ENCODE peak calls at places on chromosomes 7 and 10, in four cellular contexts. J is activated naive CD4-positive, alpha-beta T cell; H is ACHN; P is nephron progenitor cell. T is an unnamed sample.
A peak's percentile ranks its signal among the peaks of the same experiment; 100 is the strongest.

GRCh38 chr10:78777466-78778256 is 291.1 kb upstream of the ZMIZ1 start:
- DNase-seq in P (peak; percentile 39), H (no peak), J (no peak), T (peak; percentile 87)

GRCh38 chr10:78688945-78689935 is 379.5 kb upstream of the ZMIZ1 start:
- DNase-seq in H (no peak), J (no peak), P (peak; percentile 20), T (peak; percentile 76)

GRCh38 chr7:139711991-139712753 is 65.6 kb downstream of the HIPK2 start:
- DNase-seq in H (no peak), J (no peak), P (no peak), T (no peak)

GRCh38 chr7:151174246-151175046 is 7.0 kb upstream of the GBX1 start:
- DNase-seq in P (no peak), J (no peak), H (no peak), T (no peak)

GRCh38 chr7:147711429-147711828 is 879.1 kb upstream of the C7orf33 start:
- DNase-seq in P (no peak), H (no peak), J (no peak), T (no peak)

GRCh38 chr10:650691-651615 is 38.5 kb downstream of the DIP2C start:
- DNase-seq in J (no peak), H (no peak), P (no peak), T (no peak)

GRCh38 chr10:110872984-110873569 is 1.3 kb downstream of the PDCD4 start:
- DNase-seq in J (no peak), H (peak; percentile 25), P (no peak), T (no peak)

GRCh38 chr10:119997429-119997828 is 104.9 kb downstream of the SEC23IP start:
- DNase-seq in J (no peak), P (no peak), H (no peak), T (no peak)

GRCh38 chr10:102120987-102121738 is 995 bp upstream of the LDB1 start:
- DNase-seq in J (no peak), P (peak; percentile 73), H (peak; percentile 68), T (peak; percentile 44)

GRCh38 chr7:56046728-56047445 is 4.4 kb downstream of the PSPH start:
- DNase-seq in P (no peak), J (no peak), H (peak; percentile 87), T (no peak)

GRCh38 chr7:157900011-157900410 is 563.2 kb downstream of the DNAJB6 start:
- DNase-seq in P (no peak), H (no peak), J (no peak), T (no peak)

GRCh38 chr10:81995254-81995653 is 120.3 kb downstream of the NRG3 start:
- DNase-seq in H (no peak), J (no peak), P (no peak), T (no peak)

GRCh38 chr7:140225562-140226249 is 48.9 kb upstream of the KDM7A start:
- DNase-seq in J (no peak), P (no peak), H (no peak), T (no peak)

GRCh38 chr7:154881046-154881445 is 121.9 kb downstream of the PAXIP1 start:
- DNase-seq in J (no peak), H (no peak), P (no peak), T (peak; percentile 68)

GRCh38 chr7:34133983-34134782 is 228.8 kb downstream of the BMPER start:
- DNase-seq in H (peak; percentile 70), P (peak; percentile 82), J (no peak), T (no peak)

GRCh38 chr7:83161851-83162401 is 758 bp downstream of the PCLO start:
- DNase-seq in H (peak; percentile 28), P (no peak), J (no peak), T (no peak)

GRCh38 chr7:130950741-130951140 is 216.7 kb upstream of the KLF14 start:
- DNase-seq in H (no peak), P (no peak), J (no peak), T (no peak)

GRCh38 chr10:52740913-52741675 is 31.5 kb downstream of the MBL2 start:
- DNase-seq in J (no peak), P (peak; percentile 72), H (peak; percentile 43), T (no peak)

GRCh38 chr7:156043435-156044123 is 231.3 kb upstream of the SHH start:
- DNase-seq in J (no peak), P (no peak), H (no peak), T (no peak)

GRCh38 chr7:103593691-103594090 is 147.7 kb upstream of the SLC26A5 start:
- DNase-seq in P (no peak), H (no peak), J (no peak), T (no peak)

GRCh38 chr10:109773818-109774440 is 149.4 kb downstream of the XPNPEP1 start:
- DNase-seq in H (peak; percentile 50), J (no peak), P (no peak), T (no peak)

GRCh38 chr10:33132626-33133025 is 174.6 kb upstream of the ITGB1 start:
- DNase-seq in J (no peak), H (peak; percentile 60), P (no peak), T (no peak)

GRCh38 chr10:78904196-78904595 is 164.6 kb upstream of the ZMIZ1 start:
- DNase-seq in P (no peak), H (no peak), J (no peak), T (no peak)

GRCh38 chr10:60677541-60678129 is 100.6 kb upstream of the CDK1 start:
- DNase-seq in H (peak; percentile 53), P (no peak), J (no peak), T (no peak)

GRCh38 chr7:116572036-116572435 is 47.2 kb downstream of the CAV1 start:
- DNase-seq in H (peak; percentile 54), P (no peak), J (no peak), T (no peak)

GRCh38 chr10:68111580-68111979 is 2.3 kb downstream of the MYPN start:
- DNase-seq in J (no peak), H (no peak), P (no peak), T (no peak)

GRCh38 chr7:141483044-141483443 is 68.2 kb upstream of the AGK start:
- DNase-seq in P (no peak), J (no peak), H (no peak), T (no peak)

GRCh38 chr7:106071356-106071998 is 40.6 kb downstream of the SYPL1 start:
- DNase-seq in J (no peak), P (no peak), H (no peak), T (no peak)

GRCh38 chr7:44471850-44472249 is 18.6 kb downstream of the NUDCD3 start:
- DNase-seq in J (no peak), P (no peak), H (no peak), T (no peak)

GRCh38 chr7:137539111-137539715 is 195.7 kb upstream of the PTN start:
- DNase-seq in J (no peak), H (no peak), P (no peak), T (no peak)

GRCh38 chr10:31620236-31621151 is 301.5 kb downstream of the ZEB1 start:
- DNase-seq in P (peak; percentile 18), J (no peak), H (no peak), T (no peak)

GRCh38 chr10:13683017-13683416 is 96.3 kb downstream of the PRPF18 start:
- DNase-seq in H (no peak), P (no peak), J (no peak), T (no peak)

GRCh38 chr7:99404235-99404976 is 4.0 kb downstream of the PDAP1 start:
- DNase-seq in P (no peak), H (no peak), J (no peak), T (no peak)

GRCh38 chr10:548212-548897 is 141.1 kb downstream of the DIP2C start:
- DNase-seq in P (peak; percentile 46), J (no peak), H (no peak), T (no peak)

GRCh38 chr10:78742730-78743615 is 325.8 kb upstream of the ZMIZ1 start:
- DNase-seq in J (no peak), P (peak; percentile 60), H (no peak), T (no peak)

GRCh38 chr10:86937502-86938154 is 19.8 kb downstream of the MMRN2 start:
- DNase-seq in H (no peak), J (no peak), P (no peak), T (no peak)

T was measured in C1 segment of cervical spinal cord.